ENCODE peak calls at places on chromosomes 1 and 21, in five cellular contexts. B is GM23338; E is naive thymus-derived CD4-positive, alpha-beta T cell; M is GM23248; A is PC-3. G is an unnamed sample.
A peak's percentile ranks its signal among the peaks of the same experiment; 100 is the strongest.

GRCh38 chr1:31703431-31704260 is at the start of gene COL16A1:
- DNase-seq in B (peak; percentile 81), E (no peak), M (peak; percentile 86), A (no peak), G (peak; percentile 90)

GRCh38 chr1:54254055-54254454 is 54.1 kb downstream of the MRPL37 start:
- DNase-seq in B (no peak), E (no peak), M (peak; percentile 31), A (peak; percentile 59), G (no peak)

GRCh38 chr1:47644216-47644581 is 206.4 kb downstream of the FOXD2 start:
- DNase-seq in B (peak; percentile 37), E (no peak), M (peak; percentile 30), A (no peak), G (no peak)

GRCh38 chr1:164757627-164758026 is 198.6 kb downstream of the PBX1 start:
- DNase-seq in B (no peak), E (no peak), M (no peak), A (no peak), G (no peak)

GRCh38 chr21:38196033-38196432 is 60.8 kb upstream of the KCNJ15 start:
- DNase-seq in B (no peak), E (no peak), M (no peak), A (no peak), G (no peak)

GRCh38 chr21:34705032-34705431 is 36.2 kb downstream of the CLIC6 start:
- DNase-seq in B (no peak), E (no peak), M (peak; percentile 48), A (no peak), G (peak; percentile 43)

GRCh38 chr1:197955486-197956394 is 38.6 kb downstream of the LHX9 start:
- DNase-seq in B (no peak), E (no peak), M (peak; percentile 68), A (no peak), G (no peak)

GRCh38 chr1:31694910-31695300 is 8.9 kb downstream of the COL16A1 start:
- DNase-seq in B (no peak), E (no peak), M (no peak), A (no peak), G (peak; percentile 25)

GRCh38 chr1:218742478-218743260 is 397.5 kb downstream of the TGFB2 start:
- DNase-seq in B (no peak), E (no peak), M (peak; percentile 16), A (peak; percentile 72), G (peak; percentile 36)

GRCh38 chr1:200354243-200354642 is 55.6 kb downstream of the ZNF281 start:
- DNase-seq in B (no peak), E (no peak), M (peak; percentile 76), A (no peak), G (no peak)
- H3K4me3 ChIP-seq in B (no peak overlapping the region), E (no peak overlapping the region), M (no peak overlapping the region), A (no peak overlapping the region), G (no peak overlapping the region)

GRCh38 chr1:156627313-156627880 is 8.2 kb downstream of the HAPLN2 start:
- DNase-seq in B (peak; percentile 75), E (no peak), M (peak; percentile 59), A (peak; percentile 88), G (peak; percentile 91)

GRCh38 chr1:156623946-156624813 is 5.0 kb downstream of the HAPLN2 start:
- DNase-seq in B (peak; percentile 90), E (no peak), M (peak; percentile 71), A (peak; percentile 33), G (peak; percentile 93)

GRCh38 chr1:156624814-156625435 is 5.7 kb downstream of the HAPLN2 start:
- DNase-seq in B (peak; percentile 56), E (no peak), M (no peak), A (no peak), G (no peak)

GRCh38 chr1:156626079-156626438 is 6.8 kb downstream of the HAPLN2 start:
- DNase-seq in B (no peak), E (no peak), M (no peak), A (no peak), G (no peak)

GRCh38 chr1:156625436-156626078 is 6.3 kb downstream of the HAPLN2 start:
- DNase-seq in B (peak; percentile 73), E (peak; percentile 51), M (peak; percentile 56), A (peak; percentile 68), G (peak; percentile 90)
- H3K4me3 ChIP-seq in B (peak overlapping the region; percentile 78), E (peak overlapping the region; percentile 47), M (no peak overlapping the region), A (peak overlapping the region; percentile 36), G (no peak overlapping the region)

GRCh38 chr1:39262802-39263201 is 58.3 kb downstream of the MACF1 start:
- DNase-seq in B (no peak), E (no peak), M (no peak), A (no peak), G (no peak)

GRCh38 chr1:39258925-39259244 is 54.4 kb downstream of the MACF1 start:
- DNase-seq in B (no peak), E (no peak), M (no peak), A (no peak), G (no peak)

GRCh38 chr1:39258146-39258924 is 53.8 kb downstream of the MACF1 start:
- DNase-seq in B (peak; percentile 89), E (peak; percentile 41), M (peak; percentile 77), A (peak; percentile 84), G (peak; percentile 88)

GRCh38 chr1:39266269-39266668 is 61.8 kb downstream of the MACF1 start:
- DNase-seq in B (peak; percentile 60), E (no peak), M (peak; percentile 15), A (peak; percentile 20), G (no peak)

DNA sequence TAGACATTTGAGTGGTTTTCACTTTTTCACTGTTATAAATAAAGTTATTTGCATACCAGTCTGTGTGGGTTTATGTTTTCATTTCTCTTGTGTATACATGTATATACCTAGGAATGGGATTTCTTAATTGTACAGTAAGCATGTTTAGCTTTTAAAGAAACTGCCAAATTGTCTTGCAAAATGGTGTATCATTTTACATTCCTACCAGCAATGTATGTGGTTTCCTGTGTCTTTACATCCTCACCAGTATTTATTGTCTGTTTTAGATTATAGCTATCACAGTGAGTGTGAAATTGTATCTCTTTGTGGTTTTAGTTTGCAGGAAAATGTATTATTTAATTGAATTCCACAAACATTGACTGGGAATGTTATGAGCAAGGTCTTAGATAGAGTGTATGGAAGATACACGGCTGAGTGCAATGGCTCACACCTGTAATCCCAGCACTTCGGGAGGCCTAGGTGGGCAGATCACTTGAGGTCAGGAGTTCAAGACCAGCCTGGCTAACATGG is 57.3 kb downstream of the MACF1 start:
- DNase-seq in B (no peak), E (no peak), M (peak; percentile 23), A (peak; percentile 11), G (no peak)
- H3K4me3 ChIP-seq in B (no peak overlapping the region), E (no peak overlapping the region), M (no peak overlapping the region), A (no peak overlapping the region), G (no peak overlapping the region)

DNA sequence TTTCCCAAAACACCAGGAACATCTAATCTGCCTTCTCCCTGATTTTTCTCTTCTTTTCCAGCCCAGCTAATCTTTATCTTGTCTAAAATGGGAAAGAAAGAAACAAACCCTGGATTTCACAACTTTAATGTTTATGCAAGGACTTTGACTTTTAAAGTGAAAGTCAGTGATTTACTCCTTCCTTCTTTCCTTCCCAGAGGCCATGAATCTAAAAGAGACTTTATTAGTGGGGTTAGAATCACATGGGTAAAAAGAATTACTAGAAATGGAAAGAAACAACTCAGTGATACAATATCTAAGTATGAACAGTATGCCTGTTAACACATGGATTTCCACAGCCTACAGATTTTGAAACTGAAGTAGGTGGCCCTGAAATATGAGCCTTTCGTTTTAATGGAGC is 59.8 kb upstream of the KCNK2 start:
- DNase-seq in B (no peak), E (no peak), M (peak; percentile 77), A (no peak), G (peak; percentile 80)
- H3K4me3 ChIP-seq in B (no peak overlapping the region), E (no peak overlapping the region), M (peak overlapping the region; percentile 54), A (no peak overlapping the region), G (no peak overlapping the region)

GRCh38 chr1:172378109-172378755 is 42.3 kb upstream of the C1orf105 start:
- DNase-seq in B (no peak), E (no peak), M (no peak), A (no peak), G (no peak)

GRCh38 chr1:172382949-172383348 is 37.5 kb upstream of the C1orf105 start:
- DNase-seq in B (no peak), E (no peak), M (no peak), A (no peak), G (no peak)

GRCh38 chr1:172382406-172382805 is 38.1 kb upstream of the C1orf105 start:
- DNase-seq in B (no peak), E (no peak), M (no peak), A (no peak), G (peak; percentile 66)

GRCh38 chr1:172381981-172382380 is 38.5 kb upstream of the C1orf105 start:
- DNase-seq in B (no peak), E (no peak), M (no peak), A (no peak), G (no peak)

GRCh38 chr1:172380441-172381244 is 39.8 kb upstream of the C1orf105 start:
- DNase-seq in B (no peak), E (peak; percentile 64), M (no peak), A (no peak), G (peak; percentile 58)
- H3K4me3 ChIP-seq in B (no peak overlapping the region), E (peak overlapping the region; percentile 32), M (no peak overlapping the region), A (no peak overlapping the region), G (no peak overlapping the region)

GRCh38 chr1:36126005-36126716 is 1.1 kb upstream of the COL8A2 start:
- DNase-seq in B (peak; percentile 18), E (no peak), M (no peak), A (no peak), G (peak; percentile 68)

GRCh38 chr1:36126797-36127500 is 1.9 kb upstream of the COL8A2 start:
- DNase-seq in B (no peak), E (no peak), M (no peak), A (no peak), G (peak; percentile 85)

GRCh38 chr1:36123357-36123756 is 1.7 kb downstream of the COL8A2 start:
- DNase-seq in B (no peak), E (no peak), M (no peak), A (no peak), G (peak; percentile 85)

GRCh38 chr1:36124404-36125128 is 456 bp downstream of the COL8A2 start:
- DNase-seq in B (peak; percentile 41), E (no peak), M (no peak), A (no peak), G (peak; percentile 85)

DNA sequence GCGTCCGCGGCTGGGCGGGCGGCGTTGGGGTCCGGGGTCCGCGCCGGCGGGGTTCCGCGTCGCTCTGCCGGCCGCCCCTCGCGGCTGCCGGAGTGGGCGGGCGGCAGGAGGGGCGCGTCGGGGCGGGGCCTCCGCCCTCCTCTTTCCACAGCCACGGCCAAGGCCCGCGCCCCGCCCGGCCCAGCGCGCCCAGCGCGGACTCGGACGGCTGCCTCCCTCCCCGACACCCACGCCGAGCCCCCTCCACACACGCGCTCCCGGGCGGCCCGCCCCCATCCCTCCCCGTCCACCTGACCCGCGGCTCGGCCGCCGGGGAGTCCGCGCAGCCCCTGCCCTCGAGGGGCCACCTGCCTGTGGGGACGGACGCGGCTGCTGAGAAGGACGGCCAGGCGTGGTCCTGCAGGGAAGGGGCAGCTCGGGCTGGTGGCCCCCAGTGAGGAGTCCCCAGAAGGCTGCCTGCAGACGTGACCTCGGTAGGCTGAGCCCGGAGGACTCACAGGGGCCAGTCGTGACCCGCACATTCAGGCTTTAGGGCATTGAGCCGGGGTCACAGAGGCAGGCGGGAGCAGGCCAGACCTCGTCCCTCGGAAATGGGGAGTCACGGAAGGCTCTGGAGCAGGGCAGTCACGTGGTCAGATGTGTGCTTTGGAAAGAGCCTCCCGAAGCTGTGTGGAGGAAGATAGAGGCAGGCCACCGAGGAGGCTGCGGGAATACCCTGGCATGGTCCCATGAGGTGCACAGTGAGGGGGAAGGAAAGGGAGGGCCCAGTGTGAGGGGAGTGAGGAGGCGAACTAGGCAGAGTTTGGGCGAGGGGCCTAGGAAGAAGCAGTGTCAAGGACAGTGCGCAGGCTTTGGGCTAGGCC is at the start of gene COL8A2:
- DNase-seq in B (peak; percentile 66), E (no peak), M (peak; percentile 52), A (no peak), G (peak; percentile 90)
- H3K4me3 ChIP-seq in B (peak within 1 kb of the TSS; percentile 62), E (no peak within 1 kb of the TSS), M (peak within 1 kb of the TSS; percentile 60), A (peak within 1 kb of the TSS; percentile 30), G (peak within 1 kb of the TSS; percentile 56)

G was measured in osteoblast.